ENCODE peak calls at places on chromosome 20, in five cellular contexts. N, S, C, E and Y are unnamed samples.

GRCh38 chr20:16261733-16262277 is 311.4 kb downstream of the KIF16B start:
- DNase-seq in E (no peak), N (no peak), C (no peak), S (no peak), Y (no peak)

GRCh38 chr20:63247678-63248228 is 6.5 kb downstream of the NKAIN4 start:
- DNase-seq in S (no peak), E (no peak), N (no peak), C (no peak), Y (no peak)

GRCh38 chr20:33789109-33789857 is 21.9 kb upstream of the CHMP4B start:
- DNase-seq in C (peak; percentile 92), S (peak; percentile 98), N (peak; percentile 86), E (no peak), Y (no peak)

GRCh38 chr20:18052856-18053255 is 4.9 kb downstream of the OVOL2 start:
- DNase-seq in C (no peak), E (no peak), S (no peak), N (no peak), Y (no peak)

GRCh38 chr20:31685853-31686641 is 36.6 kb downstream of the BCL2L1 start:
- DNase-seq in S (no peak), E (no peak), N (no peak), C (no peak), Y (no peak)

GRCh38 chr20:59006864-59007757 is at the start of gene CTSZ:
- DNase-seq in S (peak; percentile 29), E (peak; percentile 81), C (peak; percentile 68), N (no peak), Y (peak; percentile 40)

GRCh38 chr20:11311659-11312058 is 606.0 kb upstream of the BTBD3 start:
- DNase-seq in E (no peak), C (no peak), N (no peak), S (no peak), Y (no peak)

GRCh38 chr20:13013411-13013810 is 4.6 kb downstream of the SPTLC3 start:
- DNase-seq in C (no peak), N (no peak), S (peak; percentile 78), E (no peak), Y (no peak)

GRCh38 chr20:58550661-58551060 is 35.5 kb upstream of the APCDD1L start:
- DNase-seq in C (peak; percentile 95), N (peak; percentile 82), S (peak; percentile 99), E (no peak), Y (no peak)

GRCh38 chr20:46974669-46975434 is 80.2 kb downstream of the EYA2 start:
- DNase-seq in N (no peak), C (no peak), E (no peak), S (no peak), Y (no peak)

GRCh38 chr20:17557675-17558006 is 12.2 kb upstream of the DSTN start:
- DNase-seq in C (peak; percentile 93), S (peak; percentile 92), E (no peak), N (no peak), Y (no peak)

GRCh38 chr20:47262365-47263013 is 94.0 kb downstream of the ZMYND8 start:
- DNase-seq in S (no peak), E (no peak), C (no peak), N (no peak), Y (no peak)

GRCh38 chr20:48749437-48749836 is 78.4 kb downstream of the PREX1 start:
- DNase-seq in C (no peak), E (no peak), N (no peak), S (no peak), Y (no peak)

GRCh38 chr20:11691766-11692165 is 225.9 kb upstream of the BTBD3 start:
- DNase-seq in C (no peak), E (no peak), N (no peak), S (no peak), Y (no peak)

GRCh38 chr20:41889125-41889870 is 271.1 kb upstream of the CHD6 start:
- DNase-seq in E (no peak), C (no peak), N (peak; percentile 61), S (no peak), Y (no peak)

GRCh38 chr20:6780414-6780813 is 12.9 kb downstream of the BMP2 start:
- DNase-seq in C (no peak), S (no peak), E (no peak), N (no peak), Y (no peak)

GRCh38 chr20:25038103-25038410 is 19.9 kb downstream of the ACSS1 start:
- DNase-seq in S (no peak), C (no peak), N (no peak), E (no peak), Y (no peak)

GRCh38 chr20:25308671-25309394 is 60.9 kb downstream of the PYGB start:
- DNase-seq in N (no peak), S (peak; percentile 79), C (peak; percentile 84), E (no peak), Y (peak; percentile 35)

GRCh38 chr20:41078329-41078728 is 49.7 kb downstream of the TOP1 start:
- DNase-seq in E (no peak), C (peak; percentile 67), S (peak; percentile 62), N (no peak), Y (no peak)

GRCh38 chr20:24952376-24953203 is 3.5 kb downstream of the CST7 start:
- DNase-seq in N (peak; percentile 51), S (no peak), C (no peak), E (no peak), Y (no peak)

GRCh38 chr20:51512645-51513044 is 29.9 kb downstream of the NFATC2 start:
- DNase-seq in N (no peak), E (no peak), C (no peak), S (no peak), Y (no peak)

DNA sequence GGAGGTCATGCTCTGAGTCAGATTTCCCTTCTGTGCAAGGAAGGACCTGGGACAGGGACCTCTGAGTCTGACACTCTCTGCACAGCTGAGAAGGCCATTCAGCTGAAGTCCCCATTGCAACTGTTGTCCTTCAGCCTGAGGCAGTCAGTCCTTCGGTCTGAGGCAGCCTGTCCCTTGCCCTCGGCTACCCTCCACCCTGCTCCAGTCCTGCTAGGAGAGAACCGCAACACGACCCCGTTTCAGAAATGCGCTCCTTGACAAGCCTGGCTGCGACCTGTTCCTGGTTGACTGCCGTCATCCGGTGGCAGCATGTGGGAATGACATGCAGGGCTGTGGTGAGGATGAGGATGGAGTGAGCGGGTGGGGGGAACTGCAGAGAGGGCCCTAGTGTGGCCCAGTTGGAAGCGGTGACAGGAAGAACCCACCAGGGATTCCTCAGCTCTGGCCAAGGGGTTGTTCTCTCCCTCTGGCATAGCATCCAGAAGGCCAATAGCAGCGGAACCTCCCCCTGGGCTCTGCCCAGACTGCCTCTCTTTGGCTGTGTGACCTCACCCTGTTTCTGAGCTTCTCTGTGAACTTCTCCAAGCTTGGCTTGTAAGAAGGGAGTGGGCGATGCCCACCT is 40.3 kb upstream of the ANGPT4 start:
- DNase-seq in E (peak; percentile 57), S (peak; percentile 15), N (peak; percentile 83), C (peak; percentile 57), Y (peak; percentile 50)
- H3K27me3 ChIP-seq in E (peaks cover 92% of the 10 kb centered on the region), S (no peaks in the 10 kb centered on the region), N (peaks cover 6% of the 10 kb centered on the region), C (peaks cover 12% of the 10 kb centered on the region), Y (no peaks in the 10 kb centered on the region)

GRCh38 chr20:5119143-5119434 is 669 bp downstream of the PCNA start:
- DNase-seq in N (no peak), S (no peak), C (no peak), E (no peak), Y (no peak)
- H3K27me3 ChIP-seq in N (no peaks in the 10 kb centered on the region), S (no peaks in the 10 kb centered on the region), C (no peaks in the 10 kb centered on the region), E (no peaks in the 10 kb centered on the region), Y (no peaks in the 10 kb centered on the region)

DNA sequence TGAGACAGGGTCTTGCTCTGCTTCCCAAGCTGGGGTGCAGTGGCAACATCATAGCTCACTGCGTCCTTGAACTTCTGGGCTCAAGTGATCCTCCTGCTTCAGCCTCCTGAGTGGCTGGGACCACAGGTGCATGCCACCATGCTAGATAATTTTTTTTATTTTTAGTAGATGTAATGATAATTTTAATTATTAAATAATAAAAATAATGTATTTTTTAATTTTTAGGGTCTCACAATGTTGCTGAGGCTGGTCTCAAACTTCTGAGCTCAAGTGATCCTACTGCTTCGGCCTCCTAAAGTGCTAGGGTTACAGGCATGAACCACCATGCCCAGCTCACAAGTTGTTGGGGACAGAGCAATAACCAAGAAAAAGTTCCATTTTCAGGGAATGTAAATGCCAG is 138.0 kb upstream of the RALGAPA2 start:
- DNase-seq in E (no peak), C (no peak), S (no peak), N (no peak), Y (no peak)
- H3K27me3 ChIP-seq in E (peaks cover 62% of the 10 kb centered on the region), C (no peaks in the 10 kb centered on the region), S (no peaks in the 10 kb centered on the region), N (no peaks in the 10 kb centered on the region), Y (no peaks in the 10 kb centered on the region)

GRCh38 chr20:61684136-61684535 is 381.5 kb downstream of the TAF4 start:
- DNase-seq in S (no peak), C (no peak), N (no peak), E (no peak), Y (no peak)
- H3K27me3 ChIP-seq in S (no peaks in the 10 kb centered on the region), C (peaks cover 28% of the 10 kb centered on the region), N (no peaks in the 10 kb centered on the region), E (peaks cover 84% of the 10 kb centered on the region), Y (no peaks in the 10 kb centered on the region)

GRCh38 chr20:60070791-60071190 is 112.6 kb downstream of the CDH26 start:
- DNase-seq in N (no peak), S (no peak), E (no peak), C (no peak), Y (no peak)
- H3K27me3 ChIP-seq in N (no peaks in the 10 kb centered on the region), S (peaks cover 8% of the 10 kb centered on the region), E (peaks cover 21% of the 10 kb centered on the region), C (peaks cover 19% of the 10 kb centered on the region), Y (no peaks in the 10 kb centered on the region)

GRCh38 chr20:21693322-21693721 is 12.1 kb upstream of the PAX1 start:
- DNase-seq in N (no peak), C (no peak), E (no peak), S (no peak), Y (no peak)
- H3K27me3 ChIP-seq in N (peaks cover 8% of the 10 kb centered on the region), C (no peaks in the 10 kb centered on the region), E (peaks cover 95% of the 10 kb centered on the region), S (no peaks in the 10 kb centered on the region), Y (no peaks in the 10 kb centered on the region)

GRCh38 chr20:34871320-34871926 is 1.2 kb downstream of the GGT7 start:
- DNase-seq in C (peak; percentile 17), N (no peak), E (no peak), S (no peak), Y (no peak)
- H3K27me3 ChIP-seq in C (no peaks in the 10 kb centered on the region), N (no peaks in the 10 kb centered on the region), E (no peaks in the 10 kb centered on the region), S (no peaks in the 10 kb centered on the region), Y (no peaks in the 10 kb centered on the region)